ENCODE peak calls at places on chromosome 12, in five cellular contexts. G is brain microvascular endothelial cell, E is kidney epithelial cell, A is AG04450, X is fibroblast of pulmonary artery. V is an unnamed sample.

GRCh38 chr12:130633771-130634170 is 82.3 kb downstream of the RIMBP2 start:
- DNase-seq in G (no peak), E (no peak), A (no peak), X (no peak), V (no peak)

GRCh38 chr12:89825591-89826449 is 117.2 kb upstream of the ATP2B1 start:
- DNase-seq in G (peak), A (no peak), E (no peak), X (peak), V (peak)

GRCh38 chr12:34400986-34401658 is 378.8 kb downstream of the ALG10 start:
- DNase-seq in A (no peak), E (no peak), X (no peak), G (no peak), V (no peak)

GRCh38 chr12:104285740-104286537 is 17.6 kb upstream of the EID3 start:
- DNase-seq in E (no peak), A (no peak), X (peak), G (no peak), V (peak)

GRCh38 chr12:24661657-24662096 is 287.2 kb downstream of the BCAT1 start:
- DNase-seq in E (peak), A (peak), X (peak), G (peak), V (peak)

GRCh38 chr12:39240144-39240486 is 202.8 kb downstream of the KIF21A start:
- DNase-seq in X (no peak), G (no peak), E (no peak), A (no peak), V (no peak)

GRCh38 chr12:10235761-10236631 is 23.3 kb downstream of the GABARAPL1 start:
- DNase-seq in A (no peak), X (peak), G (no peak), E (no peak), V (peak)

GRCh38 chr12:26340649-26341048 is 145.3 kb downstream of the SSPN start:
- DNase-seq in G (no peak), X (peak), A (no peak), E (no peak), V (peak)

GRCh38 chr12:10673660-10674384 is at the start of gene STYK1:
- DNase-seq in G (no peak), X (peak), E (peak), A (no peak), V (peak)

GRCh38 chr12:31518680-31519227 is 72.2 kb downstream of the DENND5B start:
- DNase-seq in E (peak), X (peak), G (peak), A (peak), V (peak)

GRCh38 chr12:63023926-63024325 is 89.0 kb upstream of the PPM1H start:
- DNase-seq in G (no peak), A (no peak), X (no peak), E (no peak), V (no peak)

GRCh38 chr12:2052861-2053674 is at the start of gene CACNA1C:
- DNase-seq in X (peak), A (no peak), E (no peak), G (no peak), V (peak)

GRCh38 chr12:131171029-131171428 is 217.3 kb downstream of the ADGRD1 start:
- DNase-seq in X (peak), A (no peak), E (no peak), G (no peak), V (no peak)

GRCh38 chr12:88303335-88303734 is 161.2 kb downstream of the TMTC3 start:
- DNase-seq in X (no peak), E (no peak), G (no peak), A (no peak), V (no peak)

GRCh38 chr12:6852651-6853354 is 853 bp downstream of the USP5 start:
- DNase-seq in E (no peak), X (peak), A (no peak), G (peak), V (peak)

GRCh38 chr12:56190695-56191155 is 1.4 kb upstream of the SMARCC2 start:
- DNase-seq in X (no peak), A (no peak), G (no peak), E (no peak), V (no peak)
- H3K4me3 ChIP-seq in X (peak), A (peak), G (peak), E (peak), V (peak)

DNA sequence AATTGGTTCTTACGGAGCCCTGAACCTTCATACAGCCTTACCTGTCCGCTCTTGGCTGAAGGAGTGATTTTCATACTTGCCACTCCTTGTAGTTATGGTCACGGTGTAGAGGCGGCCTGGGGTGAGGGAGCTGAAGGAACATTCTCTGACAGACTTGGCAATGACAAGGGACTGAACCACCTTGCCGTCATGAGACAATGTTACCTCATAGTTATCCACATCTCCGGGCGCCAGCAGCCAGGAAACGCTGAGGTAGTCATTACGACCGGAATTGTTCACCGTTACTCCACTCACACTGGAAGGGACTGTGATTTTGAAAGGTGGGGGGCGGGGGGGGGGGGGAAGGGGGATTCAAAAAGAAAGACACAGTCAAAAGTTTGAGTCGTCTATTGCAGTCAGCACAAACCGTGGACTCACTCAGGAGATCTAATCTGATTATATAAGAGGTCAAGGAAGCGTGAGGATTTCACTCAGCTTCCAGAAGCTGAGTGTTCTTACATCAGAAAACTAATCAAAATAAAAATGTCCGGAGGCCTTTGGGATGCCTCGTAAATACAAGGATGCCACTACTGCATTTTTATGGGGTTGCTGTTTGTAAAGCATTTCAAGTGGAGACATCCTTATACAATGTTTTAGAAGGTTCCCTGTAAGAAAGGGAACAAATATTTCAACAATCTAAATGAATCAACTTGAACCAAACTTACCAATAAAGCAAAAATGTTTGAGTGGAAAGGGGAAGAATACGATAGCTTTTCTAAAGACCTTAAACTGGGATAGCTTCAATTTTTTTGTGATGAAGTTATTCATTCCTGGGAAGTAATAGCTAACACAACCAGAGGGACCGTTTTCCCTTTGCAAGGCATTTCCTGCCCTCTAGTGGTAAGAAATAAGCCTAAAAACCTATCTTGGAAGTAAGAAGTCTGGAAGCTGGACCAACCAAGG is 60.6 kb downstream of the PTPRB start:
- DNase-seq in A (peak), X (peak), E (peak), G (peak), V (peak)
- TF ChIP-seq CTCF in A (peak), X (peak), E (peak), G (peak), V (peak)

GRCh38 chr12:48119834-48120195 is 651 bp downstream of the PFKM start:
- DNase-seq in G (no peak), E (no peak), X (no peak), A (no peak), V (no peak)
- H3K4me3 ChIP-seq in G (peak), E (peak), X (peak), A (peak), V (peak)

DNA sequence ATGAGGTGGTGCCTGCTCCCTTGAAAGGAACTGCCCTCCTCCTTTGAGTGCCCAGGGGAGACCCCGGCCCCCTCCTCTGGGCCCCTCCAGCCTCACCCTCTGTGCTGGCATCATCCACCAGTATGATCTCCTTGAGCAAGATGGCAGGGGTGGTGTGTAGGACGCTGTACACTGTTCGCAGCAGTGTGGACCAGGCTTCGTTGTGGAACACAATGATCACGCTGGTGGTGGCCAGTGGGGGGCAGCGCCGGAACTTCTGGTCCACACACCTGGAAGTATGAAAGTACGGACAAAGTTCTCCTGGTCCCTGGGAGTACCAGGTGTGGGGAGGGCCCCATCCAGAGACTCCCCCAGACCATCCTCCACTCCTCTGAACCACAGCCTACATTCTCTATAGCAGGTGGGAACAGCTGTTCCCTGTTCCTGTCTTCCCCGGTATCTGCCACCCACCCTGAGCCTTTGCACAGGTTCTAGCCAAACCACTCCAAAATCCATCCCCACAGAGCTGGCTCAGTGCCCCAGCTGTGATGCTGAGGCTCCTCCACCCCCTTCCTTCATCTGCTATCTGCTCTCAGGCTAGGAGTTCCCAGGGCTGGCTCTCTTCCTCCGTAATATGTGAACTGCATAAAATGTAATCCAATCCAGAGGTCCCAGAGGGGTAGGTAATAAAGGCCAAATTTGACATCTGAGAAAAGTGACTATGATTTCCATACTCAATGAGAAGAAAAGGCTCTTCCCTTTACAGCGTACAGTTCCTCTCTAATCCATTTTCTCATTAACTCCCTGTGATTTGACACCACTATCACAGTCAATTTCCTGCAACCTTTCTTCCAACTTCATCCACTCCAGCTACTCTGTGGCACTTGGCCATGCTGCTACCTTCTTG is 13.9 kb downstream of the GALNT6 start:
- DNase-seq in G (no peak), E (no peak), X (peak), A (no peak), V (peak)
- TF ChIP-seq CTCF in G (no peak), E (no peak), X (no peak), A (no peak), V (no peak)

V was measured in cardiac fibroblast.